ENCODE peak calls at places on chromosomes 16 and 17, in four cellular contexts. Y is HepG2, D is H1, I is GM12878. W is an unnamed sample.

GRCh38 chr17:51391992-51392654 is 131.8 kb downstream of the UTP18 start:
- DNase-seq in I (no peak), Y (no peak), D (no peak), W (no peak)

GRCh38 chr16:67396159-67396774 is 3.0 kb upstream of the TPPP3 start:
- DNase-seq in Y (peak), D (no peak), I (no peak), W (peak)

GRCh38 chr17:39700148-39700987 is 504 bp downstream of the ERBB2 start:
- DNase-seq in I (no peak), D (no peak), Y (no peak), W (no peak)

GRCh38 chr17:65442691-65443090 is 118.8 kb downstream of the AXIN2 start:
- DNase-seq in I (no peak), D (no peak), Y (no peak), W (no peak)

GRCh38 chr17:47687748-47688147 is 6.2 kb upstream of the TBKBP1 start:
- DNase-seq in D (no peak), I (no peak), Y (no peak), W (peak)

GRCh38 chr17:62703269-62703775 is 75.9 kb downstream of the MRC2 start:
- DNase-seq in I (no peak), D (no peak), Y (no peak), W (no peak)

GRCh38 chr16:84614914-84615813 is 2.7 kb downstream of the COTL1 start:
- DNase-seq in Y (no peak), I (no peak), D (no peak), W (no peak)

GRCh38 chr17:76395980-76396379 is 11.6 kb downstream of the SPHK1 start:
- DNase-seq in Y (no peak), I (no peak), D (no peak), W (no peak)

GRCh38 chr16:81204794-81205680 is 33.5 kb upstream of the BCO1 start:
- DNase-seq in I (peak), Y (peak), D (no peak), W (no peak)

GRCh38 chr16:1374418-1375297 is 22.9 kb downstream of the GNPTG start:
- DNase-seq in I (no peak), D (no peak), Y (no peak), W (no peak)

GRCh38 chr16:58462997-58463891 is 36.7 kb upstream of the NDRG4 start:
- DNase-seq in D (no peak), I (no peak), Y (no peak), W (no peak)

GRCh38 chr17:62987136-62987535 is 21.1 kb downstream of the TANC2 start:
- DNase-seq in D (no peak), Y (no peak), I (no peak), W (no peak)

DNA sequence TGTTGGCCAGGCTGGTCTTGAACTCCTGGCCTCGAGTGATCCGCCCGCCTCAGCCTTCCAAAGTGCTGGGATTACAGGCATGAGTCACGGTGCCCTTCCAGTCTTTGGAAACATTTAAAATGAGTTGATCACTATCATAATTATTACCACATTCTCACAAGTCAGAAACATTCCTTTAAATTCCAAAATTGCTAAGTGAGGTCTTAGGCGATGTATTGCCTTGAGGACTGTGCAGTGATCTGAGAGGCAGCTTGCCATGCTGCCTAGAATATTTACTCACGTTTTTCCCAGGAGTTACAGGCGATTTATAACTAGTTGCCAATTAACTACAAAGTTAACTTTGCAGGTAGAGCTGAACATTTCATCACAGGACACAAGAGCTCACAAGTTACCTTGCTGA is 5.7 kb upstream of the ATXN1L start:
- DNase-seq in Y (no peak), I (no peak), D (no peak), W (no peak)
- TF ChIP-seq YY1 in Y (no peak), I (no peak), D (no peak), W (no peak)

DNA sequence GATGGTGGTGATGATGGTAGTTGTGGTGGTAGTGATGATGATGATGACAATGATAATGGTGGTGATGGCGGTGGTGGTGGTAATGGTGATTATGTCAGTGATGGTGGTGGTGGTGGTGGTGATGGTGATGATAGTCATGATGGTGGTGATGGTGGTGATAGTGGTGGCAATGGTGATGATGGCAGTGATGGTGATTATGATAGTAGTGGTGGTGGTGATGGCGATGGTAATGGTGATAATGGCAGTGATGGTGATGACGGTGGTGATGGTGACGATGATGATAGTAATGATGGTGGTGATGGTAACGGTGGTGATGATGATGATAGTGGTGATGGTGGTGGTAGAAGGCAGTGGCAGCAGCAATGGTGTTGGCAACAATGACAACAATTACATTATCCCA is 55.3 kb downstream of the RBFOX3 start:
- DNase-seq in D (no peak), I (no peak), Y (no peak), W (no peak)
- H3K9ac ChIP-seq in D (no peak), I (no peak), Y (no peak), W (no peak)

GRCh38 chr16:56833243-56833970 is 31.6 kb upstream of the SLC12A3 start:
- DNase-seq in I (no peak), D (no peak), Y (no peak), W (no peak)

GRCh38 chr16:56828641-56829040 is 36.4 kb upstream of the SLC12A3 start:
- DNase-seq in D (no peak), I (no peak), Y (no peak), W (no peak)

GRCh38 chr16:56835330-56835729 is 29.7 kb upstream of the SLC12A3 start:
- DNase-seq in Y (no peak), I (no peak), D (no peak), W (no peak)

GRCh38 chr16:56832768-56833167 is 32.2 kb upstream of the SLC12A3 start:
- DNase-seq in I (no peak), Y (no peak), D (no peak), W (no peak)

DNA sequence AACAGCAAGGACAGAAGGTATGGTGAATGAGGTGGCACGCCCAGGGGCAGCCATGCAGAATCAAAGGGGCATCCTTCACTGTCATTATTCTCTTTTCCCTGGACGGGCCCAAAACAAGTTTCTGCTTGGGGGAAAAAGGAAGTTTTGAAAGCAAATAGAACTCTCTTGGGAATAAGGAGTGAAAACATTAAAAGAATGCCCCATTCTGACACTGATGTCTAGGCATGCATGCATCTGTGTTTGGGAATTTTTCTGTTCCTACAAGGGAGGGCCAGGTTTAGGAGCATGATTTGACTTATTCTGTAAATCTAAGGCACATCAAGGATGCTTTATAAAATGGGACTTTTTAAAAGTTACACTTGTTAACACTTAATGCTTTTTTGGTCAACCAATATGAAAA is 34.3 kb upstream of the SLC12A3 start:
- DNase-seq in I (no peak), D (no peak), Y (no peak), W (no peak)
- TF ChIP-seq SUZ12 in I (no peak), D (no peak), Y (no peak), W (no peak)

GRCh38 chr16:19172098-19172780 is 4.2 kb downstream of the SYT17 start:
- DNase-seq in I (no peak), Y (no peak), D (no peak), W (no peak)
- TF ChIP-seq YY1 in I (no peak), Y (no peak), D (no peak), W (no peak)

DNA sequence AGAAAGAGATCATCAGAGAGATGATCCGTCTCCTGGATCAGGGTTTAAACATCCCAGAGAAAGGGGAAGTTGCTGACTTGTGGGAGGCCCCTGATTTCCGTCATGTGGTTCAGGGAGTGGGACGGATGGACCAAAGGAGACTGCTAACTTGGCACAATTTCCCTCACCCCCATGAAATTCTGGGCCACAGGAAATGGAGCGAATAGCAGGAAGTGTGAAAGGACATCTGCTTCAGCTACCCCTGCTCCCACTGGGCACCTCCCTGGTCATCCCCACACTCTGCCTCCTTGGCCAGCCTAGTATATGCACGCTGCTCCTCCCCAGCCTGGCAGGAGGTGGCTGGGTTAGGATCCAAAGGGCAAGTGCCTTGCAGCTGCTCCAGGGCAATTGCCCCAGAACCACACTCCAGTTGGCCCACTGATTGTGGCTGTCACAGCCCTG is 1.3 kb downstream of the ARRB2 start:
- DNase-seq in Y (no peak), D (no peak), I (no peak), W (no peak)
- H3K9ac ChIP-seq in Y (peak), D (no peak), I (peak), W (peak)

GRCh38 chr17:17304521-17304985 is 1.4 kb downstream of the NT5M start:
- DNase-seq in I (no peak), Y (no peak), D (no peak), W (no peak)
- TF ChIP-seq SUZ12 in I (no peak), Y (no peak), D (no peak), W (no peak)

DNA sequence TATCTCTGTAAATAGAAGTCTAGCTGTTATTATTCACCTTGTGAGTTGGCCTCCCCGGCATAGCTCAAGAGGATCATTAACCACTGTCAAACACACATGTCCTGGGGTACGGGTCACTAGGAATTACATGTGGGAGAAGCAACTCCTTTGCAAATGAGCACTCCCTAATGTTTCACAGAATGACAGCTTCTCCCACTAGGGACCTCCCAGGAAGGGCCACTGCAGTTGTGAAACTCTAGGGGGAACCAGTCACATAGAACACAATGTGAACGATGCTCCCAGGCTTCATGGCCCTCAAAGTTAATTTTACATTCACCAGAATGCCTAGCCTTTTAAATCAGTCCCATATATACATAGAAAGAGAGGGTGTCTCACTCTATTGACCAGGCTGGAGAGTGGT is 12.4 kb upstream of the ZNF19 start:
- DNase-seq in Y (no peak), D (no peak), I (no peak), W (no peak)
- TF ChIP-seq YY1 in Y (no peak), D (no peak), I (no peak), W (no peak)

W was measured in NT2/D1.